ENCODE peak calls at places on chromosomes 1 and 21, in seven cellular contexts. A is adrenal gland, M is suprapubic skin, X is left ventricle myocardium inferior, L is K562, E is gastrocnemius medialis, T is prostate gland. D is an unnamed sample.

GRCh38 chr1:246176126-246177024 is 330.7 kb downstream of the SMYD3 start:
- DNase-seq in T (no peak), X (no peak), A (peak; percentile 54), L (no peak), M (no peak), E (no peak), D (no peak)

GRCh38 chr1:15662539-15662938 is 21.6 kb upstream of the PLEKHM2 start:
- DNase-seq in M (no peak), A (no peak), T (no peak), X (no peak), L (no peak), E (no peak), D (no peak)

GRCh38 chr1:4161271-4162006 is 261.4 kb upstream of the C1orf174 start:
- DNase-seq in M (no peak), L (no peak), X (no peak), E (no peak), T (no peak), A (no peak), D (no peak)

GRCh38 chr21:41817228-41817627 is 50.4 kb upstream of the RIPK4 start:
- DNase-seq in M (peak; percentile 35), L (peak; percentile 81), E (no peak), T (peak; percentile 71), A (peak; percentile 53), X (no peak), D (peak; percentile 46)

GRCh38 chr1:162538815-162539431 is 22.6 kb upstream of the UAP1 start:
- DNase-seq in X (no peak), L (no peak), T (no peak), M (no peak), E (no peak), A (no peak), D (no peak)

GRCh38 chr1:93979718-93980319 is 70.6 kb upstream of the GCLM start:
- DNase-seq in E (no peak), A (peak; percentile 26), L (no peak), X (peak; percentile 26), T (peak; percentile 20), M (no peak), D (no peak)

GRCh38 chr1:59346429-59346828 is 49.5 kb downstream of the FGGY start:
- DNase-seq in M (no peak), E (no peak), X (no peak), T (no peak), A (no peak), L (no peak), D (no peak)

GRCh38 chr21:32372755-32373154 is 20.1 kb downstream of the URB1 start:
- DNase-seq in M (no peak), L (no peak), E (no peak), A (no peak), X (no peak), T (peak; percentile 70), D (no peak)

GRCh38 chr1:178706467-178706866 is 18.6 kb upstream of the RALGPS2 start:
- DNase-seq in E (peak; percentile 57), X (peak; percentile 37), L (no peak), A (no peak), M (no peak), T (peak; percentile 10), D (peak; percentile 39)

DNA sequence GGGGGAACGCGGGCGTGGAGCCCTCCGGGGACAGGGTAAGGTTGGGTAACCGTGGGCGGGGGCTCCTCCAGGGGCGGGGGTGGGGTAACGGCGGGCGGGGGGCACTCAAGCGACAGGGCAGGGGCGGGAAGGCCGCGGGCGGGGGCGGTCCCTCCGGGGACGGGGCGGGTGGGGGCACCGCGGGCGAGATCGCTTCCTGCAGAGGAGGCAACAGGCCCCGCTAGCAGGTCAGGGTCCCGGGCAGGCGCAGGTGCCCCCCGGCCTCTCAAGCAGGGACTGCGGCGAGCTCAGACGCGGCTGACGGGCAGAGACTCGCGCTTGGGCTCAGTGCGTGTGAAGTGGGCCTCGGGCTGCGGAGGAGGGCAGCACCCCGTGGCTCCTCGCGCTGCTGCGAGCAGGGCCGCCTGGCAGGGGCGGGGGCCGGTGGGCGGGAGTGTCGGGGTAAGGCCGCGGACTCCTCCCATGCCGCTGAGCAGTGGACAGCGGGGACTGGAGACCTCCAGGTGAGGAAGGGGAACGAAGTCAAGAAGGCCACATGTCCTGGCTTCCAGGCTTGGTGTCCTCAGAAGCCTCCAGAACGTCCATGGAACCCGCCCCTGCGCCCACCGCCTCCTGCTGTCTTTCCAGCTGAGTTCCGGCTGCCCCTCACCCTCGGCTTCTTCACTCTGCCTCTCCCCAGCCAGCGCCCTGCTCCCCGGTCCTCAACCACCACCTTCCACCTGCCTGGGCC is 627 bp upstream of the GNB1 start:
- DNase-seq in A (peak; percentile 85), E (peak; percentile 40), X (peak; percentile 79), T (peak; percentile 82), M (no peak), L (peak; percentile 96), D (peak; percentile 89)
- H3K4me1 ChIP-seq in A (peaks cover 43% of the 10 kb centered on the region), E (peaks cover 58% of the 10 kb centered on the region), X (peaks cover 78% of the 10 kb centered on the region), T (peaks cover 26% of the 10 kb centered on the region), M (peaks cover 74% of the 10 kb centered on the region), L (peaks cover 28% of the 10 kb centered on the region), D (peaks cover 48% of the 10 kb centered on the region)

GRCh38 chr21:43900078-43900385 is 35.0 kb downstream of the AGPAT3 start:
- DNase-seq in T (no peak), A (no peak), L (peak; percentile 6), X (no peak), E (no peak), M (no peak), D (no peak)
- H3K4me1 ChIP-seq in T (no peaks in the 10 kb centered on the region), A (peaks cover 7% of the 10 kb centered on the region), L (peaks cover 14% of the 10 kb centered on the region), X (peaks cover 40% of the 10 kb centered on the region), E (peaks cover 24% of the 10 kb centered on the region), M (no peaks in the 10 kb centered on the region), D (peaks cover 30% of the 10 kb centered on the region)

DNA sequence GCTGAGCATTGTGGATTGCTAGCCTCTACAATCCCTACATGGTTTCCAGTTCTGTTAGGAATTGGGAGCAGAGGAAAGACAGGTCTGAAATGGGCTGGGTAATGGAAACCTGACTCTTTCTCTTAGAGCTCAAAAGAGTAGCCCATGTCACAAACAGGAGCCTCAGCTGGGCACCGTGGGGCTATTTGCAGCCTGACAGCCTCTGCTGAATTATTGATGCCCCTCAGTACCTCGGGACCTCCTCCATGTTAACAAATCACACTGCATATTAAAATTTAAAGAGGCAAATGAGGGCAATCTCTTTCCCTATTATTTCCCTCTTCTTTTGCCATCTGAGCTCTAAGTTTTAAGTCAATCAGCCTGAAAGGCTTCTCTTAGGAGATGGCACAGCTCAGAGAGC is 157.1 kb downstream of the TSEN15 start:
- DNase-seq in A (no peak), L (no peak), T (no peak), X (no peak), M (no peak), E (no peak), D (no peak)
- H3K4me1 ChIP-seq in A (peaks cover 3% of the 10 kb centered on the region), L (no peaks in the 10 kb centered on the region), T (no peaks in the 10 kb centered on the region), X (peaks cover 18% of the 10 kb centered on the region), M (no peaks in the 10 kb centered on the region), E (no peaks in the 10 kb centered on the region), D (no peaks in the 10 kb centered on the region)

DNA sequence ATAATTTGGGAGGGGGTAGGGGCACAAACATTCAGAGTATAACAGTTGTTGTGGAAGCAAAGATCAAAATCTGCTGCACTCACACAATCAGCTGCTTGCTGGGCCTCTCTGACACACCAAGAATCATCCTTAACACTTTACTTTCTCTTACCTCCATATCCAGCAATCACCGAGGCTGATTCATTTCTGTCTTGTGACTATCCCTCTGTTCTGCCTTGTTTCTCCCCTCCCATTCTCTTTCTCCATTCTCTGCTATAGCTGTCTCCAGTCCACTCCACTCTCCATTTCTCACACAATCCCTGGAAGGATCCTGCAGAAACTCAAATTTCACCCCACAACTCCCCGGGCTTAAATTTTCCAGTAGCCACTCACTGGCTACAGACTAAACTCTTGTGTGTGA is 91.8 kb upstream of the NGF start:
- DNase-seq in M (no peak), A (no peak), E (no peak), L (no peak), T (no peak), X (no peak), D (no peak)
- H3K4me1 ChIP-seq in M (peaks cover 12% of the 10 kb centered on the region), A (peaks cover 11% of the 10 kb centered on the region), E (no peaks in the 10 kb centered on the region), L (no peaks in the 10 kb centered on the region), T (no peaks in the 10 kb centered on the region), X (peaks cover 10% of the 10 kb centered on the region), D (no peaks in the 10 kb centered on the region)

DNA sequence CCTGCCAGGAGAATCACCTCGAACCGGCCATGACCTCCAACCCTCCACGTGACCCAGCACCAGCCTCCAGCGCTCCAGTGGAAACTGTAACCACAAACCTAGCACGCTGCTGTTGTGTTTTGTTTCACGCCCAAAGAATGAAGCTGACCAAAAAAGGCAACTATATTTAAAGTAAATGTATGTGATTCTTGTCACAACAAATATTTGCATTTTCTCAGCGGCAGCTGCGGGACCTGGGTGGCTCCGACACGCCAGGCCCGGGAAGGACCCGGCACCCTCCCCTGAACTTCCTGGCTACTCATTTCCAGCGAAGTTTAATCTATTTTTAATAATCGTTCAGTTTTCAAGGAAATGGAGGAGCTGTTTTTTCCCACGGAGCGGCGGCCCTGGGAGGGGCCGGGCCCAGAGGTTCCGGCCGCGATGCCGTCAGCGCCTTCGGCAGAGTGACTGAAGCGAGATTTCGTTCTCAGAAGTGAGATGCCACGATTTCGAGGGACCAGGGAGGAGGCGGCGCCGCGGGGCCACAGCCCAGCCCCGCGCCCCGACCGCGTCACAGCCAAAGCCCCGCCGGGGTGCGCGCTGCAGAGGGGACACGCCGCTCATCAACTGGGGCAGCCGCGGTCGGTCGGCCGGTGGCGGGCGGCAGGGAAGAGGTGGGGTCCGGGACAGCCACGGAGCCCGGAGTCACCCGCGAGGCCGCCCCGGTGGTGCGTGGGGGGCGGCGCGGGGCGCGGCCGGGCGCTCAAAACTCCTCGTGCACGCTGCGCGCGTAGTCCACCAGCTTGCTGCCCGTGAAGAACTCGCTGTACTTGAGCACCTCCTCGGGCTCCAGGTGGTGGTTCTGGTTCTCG is 3.0 kb upstream of the TNFRSF4 start:
- DNase-seq in M (no peak), X (no peak), A (no peak), L (peak; percentile 37), E (no peak), T (no peak), D (no peak)
- H3K4me1 ChIP-seq in M (peaks cover 36% of the 10 kb centered on the region), X (peaks cover 59% of the 10 kb centered on the region), A (peaks cover 4% of the 10 kb centered on the region), L (no peaks in the 10 kb centered on the region), E (no peaks in the 10 kb centered on the region), T (no peaks in the 10 kb centered on the region), D (no peaks in the 10 kb centered on the region)